ENCODE peak calls at places on chromosome 19, in seven cellular contexts. P, H, Z, A, B, Y and K are unnamed samples.

GRCh38 chr19:44512326-44513298 is 12.3 kb upstream of the ZNF180 start:
- DNase-seq in A (peak; percentile 80), P (peak; percentile 49), Z (no peak), H (peak; percentile 58), Y (peak; percentile 43), B (peak; percentile 31), K (peak; percentile 25)

GRCh38 chr19:10862561-10863106 is 8.7 kb upstream of the CARM1 start:
- DNase-seq in Z (no peak), P (no peak), Y (no peak), H (no peak), B (no peak), A (no peak), K (no peak)

GRCh38 chr19:8132858-8133458 is 16.4 kb downstream of the FBN3 start:
- DNase-seq in Z (no peak), P (no peak), H (no peak), A (no peak), B (no peak), Y (no peak), K (no peak)

GRCh38 chr19:8571006-8571411 is 6.2 kb downstream of the MYO1F start:
- DNase-seq in P (no peak), A (no peak), Y (no peak), H (peak; percentile 68), B (no peak), Z (no peak), K (peak; percentile 86)

GRCh38 chr19:5623397-5624153 is 692 bp downstream of the SAFB start:
- DNase-seq in H (no peak), P (no peak), A (no peak), B (no peak), Z (no peak), Y (no peak), K (peak; percentile 17)

GRCh38 chr19:34732548-34733255 is 1.3 kb upstream of the ZNF181 start:
- DNase-seq in B (no peak), Y (no peak), Z (no peak), A (no peak), H (no peak), P (peak; percentile 18), K (no peak)

GRCh38 chr19:6233827-6234511 is 45.8 kb downstream of the MLLT1 start:
- DNase-seq in A (no peak), Y (no peak), B (no peak), Z (no peak), H (no peak), P (no peak), K (no peak)

GRCh38 chr19:36488816-36489138 is 584 bp downstream of the ZNF566 start:
- DNase-seq in Y (no peak), Z (no peak), A (no peak), P (no peak), H (no peak), B (no peak), K (no peak)

GRCh38 chr19:28543244-28543776 is 669.6 kb downstream of the UQCRFS1 start:
- DNase-seq in A (no peak), P (no peak), Y (no peak), H (no peak), Z (no peak), B (no peak), K (no peak)

DNA sequence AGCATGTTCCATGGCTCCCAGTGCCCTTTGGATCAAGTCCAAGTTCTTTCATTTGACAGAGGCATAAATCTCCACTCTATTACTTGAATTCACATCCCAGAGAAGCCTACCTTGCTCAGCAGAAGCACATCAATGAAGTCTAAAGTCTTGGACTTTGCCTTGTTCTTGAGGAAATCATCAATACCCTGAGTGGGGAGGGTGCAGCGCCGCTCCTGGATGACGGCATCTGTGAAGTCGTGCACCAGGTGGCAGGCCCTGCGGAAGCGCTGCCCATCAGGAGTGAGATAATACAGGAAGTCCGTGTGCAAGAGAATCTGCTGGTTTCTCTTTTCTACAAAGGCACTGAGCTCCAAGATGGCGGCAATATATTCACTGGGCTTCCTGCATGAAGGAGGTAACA is 10.6 kb downstream of the CYP4F11 start:
- DNase-seq in H (no peak), Y (no peak), A (no peak), Z (no peak), P (no peak), B (no peak), K (no peak)
- H3K4me1 ChIP-seq in H (no peaks in the 10 kb centered on the region), Y (no peaks in the 10 kb centered on the region), A (no peaks in the 10 kb centered on the region), Z (no peaks in the 10 kb centered on the region), P (no peaks in the 10 kb centered on the region), B (no peaks in the 10 kb centered on the region), K (no peaks in the 10 kb centered on the region)

DNA sequence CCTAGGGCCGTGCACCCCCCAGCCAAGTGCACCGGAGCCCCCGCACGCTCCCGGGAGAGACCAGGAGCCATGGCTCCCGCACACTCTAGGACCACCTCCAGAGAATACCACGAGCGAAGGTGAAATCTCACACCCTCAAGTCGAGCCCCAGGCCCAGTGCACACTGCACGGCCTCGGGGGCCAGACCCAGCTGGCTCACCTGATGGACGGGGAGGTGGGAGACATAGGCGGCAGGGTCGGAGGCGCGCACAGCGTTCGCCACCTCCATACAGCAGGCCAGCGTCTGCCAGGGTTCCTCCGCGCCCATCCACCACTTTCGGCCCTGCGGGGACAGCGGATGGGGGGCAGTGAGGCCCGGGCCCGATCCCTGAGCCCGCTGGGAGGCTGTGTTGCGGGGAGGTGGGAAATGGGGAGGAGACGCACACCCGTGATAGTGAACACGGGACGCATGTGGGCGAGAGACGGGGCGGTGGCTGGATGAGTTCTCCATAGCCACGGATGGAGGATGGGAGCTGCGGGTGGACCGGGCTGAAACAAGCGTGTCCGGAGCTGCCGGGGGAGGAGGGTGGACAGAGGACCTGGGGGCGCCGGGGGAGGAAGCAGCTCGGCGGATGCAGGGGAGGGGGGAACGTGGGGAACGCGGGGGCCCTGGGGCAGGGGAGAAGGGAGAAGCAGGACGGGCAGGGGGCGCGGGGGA is 13.0 kb downstream of the POLRMT start:
- DNase-seq in Y (no peak), Z (no peak), P (no peak), H (no peak), B (no peak), A (no peak), K (no peak)
- H2BK5ac ChIP-seq in Y (no peak overlapping the region), Z (no peak overlapping the region), P (no peak overlapping the region), H (no peak overlapping the region), B (no peak overlapping the region), A (no peak overlapping the region), K (no peak overlapping the region)

DNA sequence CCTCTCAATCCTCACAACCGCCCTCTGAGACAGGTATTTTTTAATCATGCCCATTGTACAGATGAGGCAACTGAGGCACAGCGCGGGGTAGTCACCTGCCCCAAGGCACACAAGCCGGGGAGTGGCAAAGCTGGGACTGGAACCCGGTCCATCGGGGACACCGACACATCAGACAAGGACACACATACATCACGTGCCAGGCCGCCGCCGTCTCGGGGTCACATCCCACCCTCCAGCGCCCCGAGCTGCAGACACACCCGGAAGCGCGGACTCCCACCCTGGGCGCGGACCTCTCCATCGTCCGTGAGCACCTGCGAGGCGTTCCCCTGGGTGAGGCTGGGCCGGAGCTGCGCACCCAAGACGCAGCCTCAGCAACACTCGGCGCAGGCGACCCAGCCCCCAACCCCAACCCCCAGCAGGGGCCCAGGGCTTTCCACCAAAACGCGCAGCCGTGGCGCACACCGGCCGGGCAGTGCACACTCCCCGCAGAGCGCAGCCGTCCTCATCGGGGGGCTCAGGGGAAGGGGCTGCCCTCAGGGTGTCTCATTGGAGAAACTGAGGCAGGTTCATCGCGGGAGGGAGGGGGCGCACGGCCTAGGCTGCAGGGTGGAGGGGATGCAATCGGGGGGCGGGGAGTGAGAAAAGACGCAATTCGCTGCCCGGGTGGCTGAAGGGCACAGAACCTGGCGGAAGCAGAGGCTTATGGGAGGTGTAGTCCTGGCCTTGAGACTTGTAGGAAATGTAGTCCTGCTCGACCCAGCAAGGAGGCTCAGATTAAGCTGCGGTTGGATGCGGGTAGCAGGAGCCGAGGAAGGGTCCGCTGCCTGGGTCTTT is 1.9 kb upstream of the LMTK3 start:
- DNase-seq in B (no peak), A (peak; percentile 94), H (peak; percentile 64), Z (no peak), P (peak; percentile 93), Y (peak; percentile 59), K (peak; percentile 71)
- H3K27ac ChIP-seq in B (no peak overlapping the region), A (no peak overlapping the region), H (peak overlapping the region; percentile 13), Z (no peak overlapping the region), P (no peak overlapping the region), Y (no peak overlapping the region), K (no peak overlapping the region)

GRCh38 chr19:15282311-15282705 is 50.0 kb downstream of the BRD4 start:
- DNase-seq in Y (peak; percentile 95), B (no peak), A (no peak), Z (no peak), H (no peak), P (no peak), K (no peak)
- H3K4me1 ChIP-seq in Y (peaks cover 53% of the 10 kb centered on the region), B (peaks cover 14% of the 10 kb centered on the region), A (peaks cover 11% of the 10 kb centered on the region), Z (peaks cover 12% of the 10 kb centered on the region), H (peaks cover 45% of the 10 kb centered on the region), P (peaks cover 20% of the 10 kb centered on the region), K (peaks cover 54% of the 10 kb centered on the region)